ENCODE peak calls at places on chromosomes 1 and 21, in six cellular contexts. H, N, O, J, C and Y are unnamed samples.

GRCh38 chr1:225410036-225410435 is 17.8 kb downstream of the LBR start:
- DNase-seq in O (no peak), C (no peak), J (no peak), H (no peak), N (no peak), Y (no peak)

GRCh38 chr1:202189012-202189790 is 4.4 kb upstream of the LGR6 start:
- DNase-seq in O (peak), N (peak), C (peak), J (peak), H (peak), Y (peak)

GRCh38 chr21:20647603-20648002 is 350.6 kb upstream of the NCAM2 start:
- DNase-seq in C (no peak), N (peak), O (no peak), J (no peak), H (peak), Y (no peak)

GRCh38 chr21:45466330-45467220 is 61.6 kb downstream of the COL18A1 start:
- DNase-seq in O (no peak), J (no peak), N (no peak), H (no peak), C (no peak), Y (no peak)

GRCh38 chr1:60809204-60809985 is 273.0 kb upstream of the NFIA start:
- DNase-seq in H (no peak), O (no peak), N (no peak), C (no peak), J (peak), Y (no peak)

GRCh38 chr21:40049959-40050290 is 182.7 kb downstream of the PCP4 start:
- DNase-seq in O (no peak), J (no peak), N (no peak), C (no peak), H (no peak), Y (peak)

GRCh38 chr1:209895709-209896108 is 42.3 kb upstream of the SYT14 start:
- DNase-seq in N (peak), C (no peak), H (no peak), J (peak), O (no peak), Y (no peak)

GRCh38 chr1:65343286-65343685 is 33.9 kb downstream of the DNAJC6 start:
- DNase-seq in H (no peak), N (peak), O (no peak), C (no peak), J (peak), Y (no peak)

GRCh38 chr1:182608850-182609610 is 4.8 kb upstream of the RGS16 start:
- DNase-seq in H (no peak), N (no peak), C (no peak), J (peak), O (no peak), Y (no peak)

GRCh38 chr1:240575976-240576666 is 35.8 kb downstream of the GREM2 start:
- DNase-seq in O (no peak), J (peak), N (peak), C (peak), H (peak), Y (no peak)

GRCh38 chr1:58576727-58577675 is at the start of gene TACSTD2:
- DNase-seq in N (no peak), C (no peak), J (no peak), H (no peak), O (peak), Y (peak)

GRCh38 chr21:38511198-38511597 is 12.9 kb upstream of the ERG start:
- DNase-seq in H (no peak), C (no peak), N (no peak), J (no peak), O (no peak), Y (no peak)

GRCh38 chr1:8348777-8349472 is 31.0 kb downstream of the SLC45A1 start:
- DNase-seq in H (peak), N (peak), C (peak), O (peak), J (peak), Y (peak)

GRCh38 chr1:147722114-147722513 is 38.3 kb downstream of the GJA5 start:
- DNase-seq in H (no peak), O (no peak), N (no peak), J (no peak), C (no peak), Y (peak)

GRCh38 chr1:29124366-29125236 is 898 bp upstream of the TMEM200B start:
- DNase-seq in J (peak), C (peak), N (peak), H (peak), O (peak), Y (peak)

GRCh38 chr1:56811331-56811730 is 7.9 kb downstream of the FYB2 start:
- DNase-seq in J (no peak), O (no peak), N (no peak), C (no peak), H (no peak), Y (no peak)

GRCh38 chr1:67559222-67559700 is 125.7 kb upstream of the GADD45A start:
- DNase-seq in J (peak), O (no peak), N (peak), H (peak), C (no peak), Y (peak)

GRCh38 chr1:155125946-155126493 is 1.7 kb upstream of the EFNA1 start:
- DNase-seq in O (peak), C (no peak), J (no peak), N (peak), H (no peak), Y (peak)

GRCh38 chr1:245558069-245558468 is 403.3 kb downstream of the KIF26B start:
- DNase-seq in H (no peak), N (no peak), J (no peak), O (no peak), C (no peak), Y (no peak)

GRCh38 chr1:58649555-58649954 is 50.3 kb downstream of the MYSM1 start:
- DNase-seq in N (no peak), H (peak), J (no peak), C (peak), O (no peak), Y (no peak)

GRCh38 chr1:100127226-100127625 is 5.5 kb downstream of the SASS6 start:
- DNase-seq in H (no peak), N (no peak), O (no peak), C (no peak), J (no peak), Y (no peak)

GRCh38 chr1:8456306-8456912 is 138.5 kb downstream of the SLC45A1 start:
- DNase-seq in O (no peak), J (peak), C (no peak), H (peak), N (peak), Y (no peak)

GRCh38 chr1:205227584-205228006 is at the start of gene TMCC2:
- DNase-seq in N (peak), O (peak), J (peak), C (peak), H (peak), Y (peak)

GRCh38 chr1:114153621-114154145 is at the start of gene SYT6:
- DNase-seq in N (no peak), H (peak), O (peak), J (no peak), C (no peak), Y (peak)

GRCh38 chr21:36171327-36171726 is 14.7 kb downstream of the DOP1B start:
- DNase-seq in J (no peak), O (no peak), H (no peak), C (no peak), N (no peak), Y (no peak)

GRCh38 chr1:24415910-24416665 is 486 bp downstream of the NIPAL3 start:
- DNase-seq in O (no peak), C (no peak), H (no peak), N (no peak), J (no peak), Y (no peak)

GRCh38 chr1:207248544-207249206 is 72.8 kb upstream of the CD55 start:
- DNase-seq in N (no peak), C (no peak), O (no peak), J (no peak), H (no peak), Y (no peak)

GRCh38 chr1:218401896-218402770 is 57.0 kb downstream of the TGFB2 start:
- DNase-seq in O (no peak), N (peak), H (peak), J (no peak), C (no peak), Y (no peak)

GRCh38 chr1:234851450-234852438 is 241.8 kb upstream of the IRF2BP2 start:
- DNase-seq in C (no peak), H (no peak), N (no peak), O (no peak), J (peak), Y (no peak)

GRCh38 chr1:157478030-157478429 is 74.3 kb downstream of the FCRL5 start:
- DNase-seq in H (no peak), N (no peak), O (no peak), C (no peak), J (no peak), Y (no peak)

GRCh38 chr1:162210171-162210570 is 140.7 kb downstream of the NOS1AP start:
- DNase-seq in O (no peak), J (no peak), C (no peak), N (no peak), H (no peak), Y (no peak)

GRCh38 chr1:189658381-189658780 is 819.3 kb downstream of the BRINP3 start:
- DNase-seq in C (no peak), H (peak), J (no peak), N (no peak), O (no peak), Y (no peak)

GRCh38 chr1:62912028-62912638 is 128.2 kb downstream of the ATG4C start:
- DNase-seq in O (no peak), H (peak), J (peak), N (peak), C (no peak), Y (no peak)

GRCh38 chr1:17440827-17441168 is 1.3 kb upstream of the RCC2 start:
- DNase-seq in C (no peak), O (no peak), J (no peak), N (peak), H (no peak), Y (no peak)

GRCh38 chr1:27455166-27455811 is 34.7 kb downstream of the WASF2 start:
- DNase-seq in O (no peak), H (no peak), C (peak), N (no peak), J (no peak), Y (no peak)

GRCh38 chr1:107926436-107927080 is 38.4 kb downstream of the VAV3 start:
- DNase-seq in O (no peak), N (no peak), J (no peak), H (no peak), C (no peak), Y (no peak)

GRCh38 chr1:150808851-150809250 is 791 bp upstream of the CTSK start:
- DNase-seq in H (no peak), J (no peak), N (peak), C (no peak), O (no peak), Y (no peak)

GRCh38 chr1:236604218-236605029 is at the start of gene HEATR1:
- DNase-seq in C (peak), N (peak), H (peak), J (peak), O (peak), Y (peak)
- TF ChIP-seq CTCF in C (no peak), N (peak), H (no peak), J (peak), O (no peak), Y (no peak)

GRCh38 chr1:18608534-18608933 is 22.1 kb upstream of the PAX7 start:
- DNase-seq in C (no peak), J (no peak), N (no peak), H (no peak), O (no peak), Y (no peak)
- TF ChIP-seq CTCF in C (no peak), J (no peak), N (no peak), H (peak), O (peak), Y (no peak)

DNA sequence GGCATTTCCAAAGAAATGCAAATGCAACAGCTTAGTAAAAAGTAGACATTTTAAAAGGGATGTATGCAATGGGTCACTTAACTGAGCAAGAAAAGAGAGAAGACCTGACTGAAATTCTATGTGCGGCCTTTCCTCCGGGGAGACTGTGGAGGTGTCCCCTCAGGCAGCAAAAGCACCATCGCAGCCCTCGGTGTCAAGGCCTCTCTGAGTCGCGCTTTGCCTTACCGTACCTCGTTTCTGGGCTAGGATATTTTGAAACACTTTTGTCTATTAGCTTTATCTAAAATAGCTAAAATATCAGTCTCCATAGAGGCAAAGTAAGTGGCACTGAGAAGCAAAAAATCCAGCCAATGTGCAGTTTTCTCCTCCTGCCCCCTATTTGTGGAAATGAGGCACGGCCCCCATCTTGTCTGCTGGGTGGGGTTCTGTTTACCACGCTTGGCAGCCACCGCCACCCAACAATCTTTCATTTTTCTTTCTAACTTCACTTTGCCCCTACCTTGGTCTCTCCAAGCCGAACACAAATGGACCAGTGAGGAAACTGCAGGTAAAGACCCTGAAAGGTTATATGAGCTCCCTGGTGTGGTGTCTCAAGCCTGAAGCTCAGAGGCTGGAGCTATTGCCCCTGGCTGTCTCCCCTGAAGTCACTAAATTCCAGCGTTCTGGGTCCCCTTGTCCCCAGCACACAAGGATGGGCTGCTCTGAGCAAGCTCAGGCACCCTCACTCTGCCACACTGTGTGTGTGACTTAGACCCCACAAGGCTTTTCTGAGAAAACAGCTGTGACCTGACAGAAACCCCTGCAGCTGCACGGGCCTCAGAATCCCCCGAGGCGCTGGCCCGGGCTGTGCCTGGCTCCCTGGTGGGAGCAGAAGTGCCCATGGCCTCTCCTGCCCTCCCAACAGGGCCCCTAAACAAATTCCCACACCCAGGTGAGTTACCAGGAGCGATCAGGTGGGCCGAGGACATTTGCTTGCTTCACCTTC is 1.6 kb downstream of the CD247 start:
- DNase-seq in H (no peak), C (peak), N (no peak), O (no peak), J (no peak), Y (no peak)
- TF ChIP-seq CTCF in H (no peak), C (peak), N (no peak), O (no peak), J (no peak), Y (no peak)

GRCh38 chr1:165289556-165289955 is 67.0 kb downstream of the LMX1A start:
- DNase-seq in C (no peak), J (no peak), N (no peak), H (peak), O (no peak), Y (no peak)

GRCh38 chr1:165290143-165290542 is 66.4 kb downstream of the LMX1A start:
- DNase-seq in J (no peak), C (no peak), O (no peak), N (no peak), H (peak), Y (no peak)

GRCh38 chr1:165287781-165288180 is 68.7 kb downstream of the LMX1A start:
- DNase-seq in J (no peak), C (no peak), O (no peak), N (no peak), H (peak), Y (no peak)

GRCh38 chr1:165288301-165289120 is 68.0 kb downstream of the LMX1A start:
- DNase-seq in C (no peak), J (no peak), N (no peak), O (no peak), H (peak), Y (no peak)

GRCh38 chr1:165287329-165287728 is 69.2 kb downstream of the LMX1A start:
- DNase-seq in C (no peak), N (no peak), H (no peak), J (no peak), O (no peak), Y (peak)
- TF ChIP-seq CTCF in C (no peak), N (no peak), H (no peak), J (no peak), O (no peak), Y (no peak)

GRCh38 chr1:185603158-185603557 is 131.0 kb upstream of the HMCN1 start:
- DNase-seq in J (no peak), N (no peak), O (no peak), H (no peak), C (no peak), Y (no peak)

GRCh38 chr1:185601189-185601588 is 133.0 kb upstream of the HMCN1 start:
- DNase-seq in N (no peak), C (no peak), O (no peak), H (peak), J (no peak), Y (no peak)

GRCh38 chr1:185595835-185596667 is 138.1 kb upstream of the HMCN1 start:
- DNase-seq in H (peak), N (peak), C (peak), O (peak), J (peak), Y (peak)

GRCh38 chr1:185594786-185595410 is 139.3 kb upstream of the HMCN1 start:
- DNase-seq in H (peak), C (no peak), O (no peak), N (no peak), J (no peak), Y (no peak)

DNA sequence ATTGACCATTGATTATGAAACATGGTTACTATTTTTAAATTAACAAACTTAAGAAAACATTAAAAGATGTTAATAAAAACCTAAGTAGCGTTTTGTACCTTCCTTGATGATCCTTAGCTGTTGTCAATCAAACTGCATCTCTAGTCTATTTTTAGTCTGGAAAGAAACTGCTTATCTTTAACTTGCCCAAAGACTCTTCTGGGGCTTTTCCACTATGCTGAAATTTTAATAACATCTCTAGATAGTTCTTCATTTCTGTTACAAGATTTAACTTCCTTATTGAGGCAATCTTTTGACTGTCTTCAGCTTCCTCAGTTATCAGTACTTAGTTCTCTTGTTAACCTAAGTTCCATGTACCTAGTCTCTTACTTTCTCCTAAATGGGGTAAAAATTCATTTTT is 135.9 kb upstream of the HMCN1 start:
- DNase-seq in O (no peak), C (no peak), J (no peak), H (no peak), N (no peak), Y (no peak)
- TF ChIP-seq CTCF in O (no peak), C (no peak), J (no peak), H (no peak), N (no peak), Y (no peak)

GRCh38 chr1:5744911-5745431 is 247.3 kb downstream of the NPHP4 start:
- DNase-seq in N (no peak), J (no peak), H (peak), O (no peak), C (no peak), Y (no peak)
- TF ChIP-seq CTCF in N (no peak), J (no peak), H (no peak), O (no peak), C (no peak), Y (no peak)

DNA sequence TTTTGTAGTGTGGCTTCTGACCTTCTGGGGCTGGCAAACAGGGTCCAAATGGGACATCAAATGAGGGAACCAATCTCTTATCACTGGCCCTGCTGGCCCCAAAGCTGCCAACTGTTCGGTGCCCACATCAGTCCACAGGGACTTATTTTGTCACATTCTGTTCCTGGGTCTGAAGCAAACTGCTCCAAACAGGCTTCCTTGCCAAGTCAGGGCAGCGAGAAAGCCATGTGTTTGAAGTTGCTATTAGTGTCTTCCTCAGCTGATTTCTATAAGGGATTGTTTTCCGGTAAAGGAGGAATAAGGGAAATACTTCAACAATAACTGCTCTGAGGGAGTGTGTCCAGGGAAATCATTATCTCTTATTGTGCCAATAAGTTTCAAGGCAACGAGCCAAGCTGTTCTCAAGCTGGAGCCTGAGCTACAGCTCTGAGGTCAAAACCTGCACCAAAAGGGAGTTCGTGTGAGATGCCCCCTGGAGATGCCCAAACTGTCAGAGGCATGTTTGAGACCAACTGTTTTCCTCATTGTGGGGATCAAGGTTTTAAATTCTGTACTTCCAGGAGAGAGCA is 381.4 kb upstream of the PROX1 start:
- DNase-seq in J (no peak), H (no peak), O (no peak), N (no peak), C (no peak), Y (no peak)
- TF ChIP-seq CTCF in J (no peak), H (no peak), O (no peak), N (no peak), C (no peak), Y (no peak)

GRCh38 chr1:30697571-30697970 is 25.8 kb downstream of the MATN1 start:
- DNase-seq in C (no peak), N (no peak), H (no peak), J (no peak), O (no peak), Y (no peak)

GRCh38 chr1:30699762-30700161 is 23.6 kb downstream of the MATN1 start:
- DNase-seq in O (no peak), N (no peak), J (no peak), H (no peak), C (no peak), Y (no peak)

GRCh38 chr1:30697977-30698376 is 25.4 kb downstream of the MATN1 start:
- DNase-seq in J (no peak), O (no peak), C (no peak), N (peak), H (no peak), Y (no peak)

GRCh38 chr1:30696831-30697230 is 26.6 kb downstream of the MATN1 start:
- DNase-seq in H (no peak), N (no peak), J (no peak), C (no peak), O (no peak), Y (no peak)

GRCh38 chr1:30698401-30698981 is 24.9 kb downstream of the MATN1 start:
- DNase-seq in H (no peak), C (no peak), J (no peak), O (no peak), N (no peak), Y (no peak)
- TF ChIP-seq CTCF in H (no peak), C (no peak), J (no peak), O (no peak), N (no peak), Y (no peak)